ENCODE peak calls at places on chromosomes 16 and 17, in nine cellular contexts. M is NCI-H2081, F is H7, P is COR-L47, N is left ventricle myocardium inferior, C is occipital lobe, R is activated T-cell treated with anti-CD3 and anti-CD28 coated beads for 1 hour, I is Kasumi-1, J is GM12864. V is an unnamed sample.

GRCh38 chr17:17484451-17484899 is 7.7 kb downstream of the MED9 start:
- DNase-seq in C (no peak), I (peak; percentile 9), M (no peak), F (peak; percentile 42), R (no peak), N (no peak), J (no peak), P (no peak), V (no peak)

GRCh38 chr17:35170968-35171771 is 23.0 kb downstream of the SLC35G3 start:
- DNase-seq in J (no peak), F (no peak), I (no peak), R (no peak), C (no peak), M (no peak), N (no peak), P (no peak), V (peak; percentile 23)

GRCh38 chr17:62705781-62706597 is 78.5 kb downstream of the MRC2 start:
- DNase-seq in C (peak; percentile 50), I (no peak), N (no peak), M (no peak), R (no peak), F (peak; percentile 69), P (no peak), J (no peak), V (no peak)

GRCh38 chr17:39662551-39663339 is 2.4 kb upstream of the TCAP start:
- DNase-seq in I (no peak), N (no peak), P (peak; percentile 41), M (no peak), F (peak; percentile 77), C (no peak), J (no peak), R (no peak), V (no peak)

GRCh38 chr17:42852351-42852750 is 1.4 kb downstream of the AOC3 start:
- DNase-seq in C (no peak), J (no peak), N (no peak), P (no peak), M (no peak), I (no peak), R (no peak), F (no peak), V (no peak)

GRCh38 chr16:69089091-69089912 is 16.2 kb upstream of the HAS3 start:
- DNase-seq in M (no peak), J (peak; percentile 26), I (no peak), R (no peak), F (peak; percentile 63), N (no peak), P (no peak), C (no peak), V (no peak)

GRCh38 chr16:26614102-26614864 is 452.4 kb upstream of the C16orf82 start:
- DNase-seq in R (no peak), P (no peak), C (no peak), J (no peak), F (no peak), M (no peak), I (no peak), N (no peak), V (no peak)

GRCh38 chr16:28865722-28866453 is 2.2 kb downstream of the SH2B1 start:
- DNase-seq in R (no peak), P (no peak), J (no peak), C (no peak), N (no peak), M (no peak), F (peak; percentile 66), I (no peak), V (no peak)